ENCODE peak calls at places on chromosomes 16 and 17, in ten cellular contexts. I, W, J, M, R, B, Q, A, Z and P are unnamed samples.

GRCh38 chr16:73384561-73384960 is 336.6 kb upstream of the ZFHX3 start:
- DNase-seq in I (no peak), W (no peak), J (no peak), M (no peak), R (no peak), B (no peak), Q (no peak), A (no peak), Z (no peak), P (no peak)

GRCh38 chr17:37816951-37817350 is 72.1 kb upstream of the HNF1B start:
- DNase-seq in I (no peak), W (no peak), J (no peak), M (no peak), R (no peak), B (no peak), Q (no peak), A (no peak), Z (no peak), P (no peak)

GRCh38 chr17:73639322-73639721 is 4.9 kb downstream of the SDK2 start:
- DNase-seq in I (no peak), W (no peak), J (peak; percentile 14), M (no peak), R (no peak), B (no peak), Q (no peak), A (no peak), Z (no peak), P (no peak)

GRCh38 chr16:75559564-75560372 is 3.7 kb upstream of the TMEM231 start:
- DNase-seq in I (no peak), W (peak; percentile 64), J (no peak), M (no peak), R (no peak), B (no peak), Q (no peak), A (peak; percentile 73), Z (no peak), P (no peak)

GRCh38 chr17:66711936-66712335 is 123.0 kb upstream of the CACNG5 start:
- DNase-seq in I (no peak), W (no peak), J (peak; percentile 69), M (peak; percentile 84), R (no peak), B (no peak), Q (no peak), A (no peak), Z (peak; percentile 15), P (no peak)

GRCh38 chr17:69218986-69219385 is 9.6 kb downstream of the ABCA10 start:
- DNase-seq in I (no peak), W (no peak), J (no peak), M (no peak), R (no peak), B (no peak), Q (no peak), A (no peak), Z (peak; percentile 3), P (no peak)

GRCh38 chr17:62892870-62893338 is 73.1 kb upstream of the TANC2 start:
- DNase-seq in I (peak; percentile 63), W (peak; percentile 87), J (peak; percentile 40), M (peak; percentile 35), R (peak; percentile 47), B (no peak), Q (no peak), A (peak; percentile 87), Z (peak; percentile 94), P (no peak)

GRCh38 chr17:1590031-1590746 is 27.6 kb upstream of the PITPNA start:
- DNase-seq in I (no peak), W (peak; percentile 81), J (peak; percentile 79), M (peak; percentile 71), R (peak; percentile 53), B (peak; percentile 67), Q (peak; percentile 58), A (peak; percentile 80), Z (peak; percentile 95), P (no peak)

GRCh38 chr16:61993076-61993475 is 43.2 kb downstream of the CDH8 start:
- DNase-seq in I (no peak), W (no peak), J (no peak), M (no peak), R (no peak), B (no peak), Q (no peak), A (no peak), Z (no peak), P (no peak)

GRCh38 chr16:89123831-89124100 is 30.1 kb downstream of the ACSF3 start:
- DNase-seq in I (no peak), W (no peak), J (no peak), M (no peak), R (no peak), B (peak; percentile 2), Q (no peak), A (no peak), Z (no peak), P (no peak)

GRCh38 chr16:54632322-54632721 is 298.3 kb upstream of the IRX5 start:
- DNase-seq in I (no peak), W (no peak), J (no peak), M (no peak), R (no peak), B (no peak), Q (no peak), A (no peak), Z (no peak), P (no peak)

GRCh38 chr17:17722081-17722905 is 41.0 kb downstream of the RAI1 start:
- DNase-seq in I (no peak), W (no peak), J (no peak), M (no peak), R (no peak), B (no peak), Q (no peak), A (peak; percentile 40), Z (no peak), P (no peak)

GRCh38 chr16:71724320-71724751 is at the start of gene PHLPP2:
- DNase-seq in I (no peak), W (no peak), J (no peak), M (no peak), R (no peak), B (no peak), Q (no peak), A (no peak), Z (no peak), P (no peak)

GRCh38 chr17:64504769-64505319 is 1.2 kb downstream of the DDX5 start:
- DNase-seq in I (peak; percentile 34), W (peak; percentile 76), J (no peak), M (no peak), R (no peak), B (no peak), Q (no peak), A (peak; percentile 77), Z (no peak), P (no peak)

DNA sequence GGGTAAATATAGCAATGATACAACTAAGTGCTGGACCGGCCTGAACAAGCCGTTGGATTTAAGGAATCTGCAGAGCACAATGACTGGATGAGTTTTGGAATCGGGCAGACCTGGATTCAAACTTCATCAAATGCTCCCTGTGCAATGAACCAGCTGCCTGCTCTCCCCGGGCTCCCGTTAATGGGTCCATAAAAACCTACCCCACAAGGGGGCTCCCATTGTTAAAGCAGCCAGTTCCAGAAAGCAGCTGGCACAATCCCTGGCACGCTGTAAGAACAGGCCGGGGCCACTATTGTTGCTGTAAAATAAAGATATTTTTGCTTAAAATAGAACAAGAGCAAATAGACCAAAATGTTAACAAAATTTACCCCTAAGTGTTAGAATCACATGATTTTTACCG is 131.9 kb downstream of the C16orf95 start:
- DNase-seq in I (no peak), W (no peak), J (no peak), M (no peak), R (no peak), B (no peak), Q (no peak), A (no peak), Z (no peak), P (no peak)
- TF ChIP-seq CTCF in I (no peak), W (peak; percentile 16), J (no peak), M (no peak), R (peak; percentile 20), B (no peak), Q (no peak), A (no peak), Z (no peak), P (peak; percentile 36)

GRCh38 chr16:17076121-17076757 is 394.5 kb downstream of the XYLT1 start:
- DNase-seq in I (no peak), W (no peak), J (no peak), M (no peak), R (no peak), B (no peak), Q (no peak), A (no peak), Z (no peak), P (no peak)

GRCh38 chr16:17072104-17072503 is 398.7 kb downstream of the XYLT1 start:
- DNase-seq in I (no peak), W (no peak), J (no peak), M (no peak), R (no peak), B (no peak), Q (no peak), A (peak; percentile 33), Z (no peak), P (no peak)

GRCh38 chr16:17067882-17068281 is 402.9 kb downstream of the XYLT1 start:
- DNase-seq in I (no peak), W (no peak), J (no peak), M (no peak), R (no peak), B (no peak), Q (no peak), A (no peak), Z (no peak), P (no peak)

GRCh38 chr16:17068524-17068923 is 402.2 kb downstream of the XYLT1 start:
- DNase-seq in I (no peak), W (no peak), J (no peak), M (no peak), R (no peak), B (no peak), Q (no peak), A (no peak), Z (no peak), P (no peak)

GRCh38 chr16:17070882-17071592 is 399.7 kb downstream of the XYLT1 start:
- DNase-seq in I (peak; percentile 40), W (no peak), J (peak; percentile 49), M (peak; percentile 76), R (no peak), B (no peak), Q (peak; percentile 29), A (peak; percentile 20), Z (peak; percentile 8), P (no peak)
- TF ChIP-seq CTCF in I (no peak), W (no peak), J (no peak), M (no peak), R (no peak), B (no peak), Q (no peak), A (no peak), Z (no peak), P (no peak)

GRCh38 chr16:5615868-5616642 is 518.5 kb upstream of the EEF2KMT start:
- DNase-seq in I (peak; percentile 25), W (peak; percentile 2), J (peak; percentile 56), M (peak; percentile 64), R (no peak), B (peak; percentile 28), Q (no peak), A (no peak), Z (no peak), P (peak; percentile 71)
- TF ChIP-seq CTCF in I (peak; percentile 54), W (peak; percentile 12), J (peak; percentile 39), M (peak; percentile 61), R (no peak), B (peak; percentile 41), Q (no peak), A (peak; percentile 28), Z (peak; percentile 65), P (peak; percentile 90)

GRCh38 chr17:28675485-28675884 is 13.5 kb downstream of the SUPT6H start:
- DNase-seq in I (no peak), W (no peak), J (no peak), M (no peak), R (no peak), B (no peak), Q (no peak), A (no peak), Z (no peak), P (no peak)

GRCh38 chr17:28675980-28676379 is 14.0 kb downstream of the SUPT6H start:
- DNase-seq in I (no peak), W (no peak), J (no peak), M (peak; percentile 27), R (no peak), B (no peak), Q (no peak), A (no peak), Z (peak; percentile 49), P (no peak)
- TF ChIP-seq CTCF in I (no peak), W (peak; percentile 17), J (no peak), M (peak; percentile 45), R (no peak), B (no peak), Q (no peak), A (peak; percentile 15), Z (peak; percentile 23), P (no peak)